ENCODE peak calls at places on chromosomes 1 and 21, in eight cellular contexts. One of them, this sample, is unnamed.

GRCh38 chr1:183635112-183635605 is 424 bp downstream of the ARPC5 start:
- DNase-seq in dorsolateral prefrontal cortex: peak; percentile 55
- DNase-seq in PC-9: no peak
- DNase-seq in pancreas: peak; percentile 72
- DNase-seq in Peyer's patch: peak; percentile 75
- DNase-seq in PC-3: no peak
- DNase-seq in coronary artery: peak; percentile 77
- DNase-seq in CD8-positive, alpha-beta T cell: peak; percentile 23
- DNase-seq in this sample: peak; percentile 56

GRCh38 chr1:208254862-208255261 is 10.7 kb upstream of the PLXNA2 start:
- DNase-seq in PC-9: peak; percentile 72
- DNase-seq in PC-3: no peak
- DNase-seq in dorsolateral prefrontal cortex: no peak
- DNase-seq in CD8-positive, alpha-beta T cell: no peak
- DNase-seq in pancreas: no peak
- DNase-seq in Peyer's patch: no peak
- DNase-seq in coronary artery: peak; percentile 21
- DNase-seq in this sample: no peak

GRCh38 chr1:221891708-221892107 is 149.8 kb upstream of the DUSP10 start:
- DNase-seq in coronary artery: no peak
- DNase-seq in CD8-positive, alpha-beta T cell: no peak
- DNase-seq in pancreas: no peak
- DNase-seq in Peyer's patch: no peak
- DNase-seq in PC-3: peak; percentile 27
- DNase-seq in dorsolateral prefrontal cortex: no peak
- DNase-seq in PC-9: peak; percentile 72
- DNase-seq in this sample: no peak

GRCh38 chr1:184905601-184906322 is 68.5 kb downstream of the NIBAN1 start:
- DNase-seq in Peyer's patch: no peak
- DNase-seq in dorsolateral prefrontal cortex: no peak
- DNase-seq in CD8-positive, alpha-beta T cell: no peak
- DNase-seq in pancreas: no peak
- DNase-seq in PC-3: peak; percentile 67
- DNase-seq in PC-9: peak; percentile 82
- DNase-seq in coronary artery: no peak
- DNase-seq in this sample: no peak

GRCh38 chr1:54627181-54627580 is 3.9 kb upstream of the FAM151A start:
- DNase-seq in PC-9: no peak
- DNase-seq in pancreas: no peak
- DNase-seq in dorsolateral prefrontal cortex: no peak
- DNase-seq in CD8-positive, alpha-beta T cell: no peak
- DNase-seq in Peyer's patch: no peak
- DNase-seq in PC-3: no peak
- DNase-seq in coronary artery: no peak
- DNase-seq in this sample: no peak

GRCh38 chr1:178047403-178048093 is 46.4 kb upstream of the RASAL2 start:
- DNase-seq in dorsolateral prefrontal cortex: no peak
- DNase-seq in pancreas: no peak
- DNase-seq in coronary artery: no peak
- DNase-seq in PC-3: no peak
- DNase-seq in CD8-positive, alpha-beta T cell: no peak
- DNase-seq in Peyer's patch: no peak
- DNase-seq in PC-9: no peak
- DNase-seq in this sample: no peak

GRCh38 chr1:81414417-81415087 is 386.2 kb upstream of the ADGRL2 start:
- DNase-seq in CD8-positive, alpha-beta T cell: no peak
- DNase-seq in coronary artery: peak; percentile 75
- DNase-seq in PC-9: no peak
- DNase-seq in dorsolateral prefrontal cortex: peak; percentile 49
- DNase-seq in pancreas: peak; percentile 81
- DNase-seq in Peyer's patch: peak; percentile 87
- DNase-seq in PC-3: peak; percentile 44
- DNase-seq in this sample: peak; percentile 82

GRCh38 chr1:234661249-234661928 is 51.4 kb upstream of the IRF2BP2 start:
- DNase-seq in coronary artery: no peak
- DNase-seq in PC-3: no peak
- DNase-seq in Peyer's patch: no peak
- DNase-seq in pancreas: no peak
- DNase-seq in dorsolateral prefrontal cortex: no peak
- DNase-seq in CD8-positive, alpha-beta T cell: no peak
- DNase-seq in PC-9: no peak
- DNase-seq in this sample: no peak

GRCh38 chr1:160428655-160429054 is 28.3 kb downstream of the VANGL2 start:
- DNase-seq in PC-3: peak; percentile 70
- DNase-seq in dorsolateral prefrontal cortex: no peak
- DNase-seq in pancreas: no peak
- DNase-seq in PC-9: no peak
- DNase-seq in CD8-positive, alpha-beta T cell: peak; percentile 25
- DNase-seq in coronary artery: no peak
- DNase-seq in Peyer's patch: no peak
- DNase-seq in this sample: peak; percentile 50

GRCh38 chr1:156337052-156337887 is 822 bp downstream of the CCT3 start:
- DNase-seq in coronary artery: no peak
- DNase-seq in PC-3: peak; percentile 20
- DNase-seq in CD8-positive, alpha-beta T cell: no peak
- DNase-seq in dorsolateral prefrontal cortex: no peak
- DNase-seq in pancreas: no peak
- DNase-seq in PC-9: no peak
- DNase-seq in Peyer's patch: no peak
- DNase-seq in this sample: no peak

GRCh38 chr1:82386365-82387069 is 585.8 kb downstream of the ADGRL2 start:
- DNase-seq in PC-3: no peak
- DNase-seq in pancreas: no peak
- DNase-seq in PC-9: no peak
- DNase-seq in CD8-positive, alpha-beta T cell: no peak
- DNase-seq in coronary artery: no peak
- DNase-seq in dorsolateral prefrontal cortex: no peak
- DNase-seq in Peyer's patch: no peak
- DNase-seq in this sample: no peak

GRCh38 chr1:19452221-19452663 is 33.1 kb downstream of the CAPZB start:
- DNase-seq in coronary artery: peak; percentile 90
- DNase-seq in dorsolateral prefrontal cortex: no peak
- DNase-seq in PC-3: no peak
- DNase-seq in CD8-positive, alpha-beta T cell: no peak
- DNase-seq in pancreas: no peak
- DNase-seq in PC-9: no peak
- DNase-seq in Peyer's patch: no peak
- DNase-seq in this sample: no peak

GRCh38 chr1:149979972-149980548 is 30.5 kb downstream of the OTUD7B start:
- DNase-seq in PC-3: no peak
- DNase-seq in PC-9: no peak
- DNase-seq in CD8-positive, alpha-beta T cell: no peak
- DNase-seq in coronary artery: no peak
- DNase-seq in pancreas: no peak
- DNase-seq in Peyer's patch: no peak
- DNase-seq in dorsolateral prefrontal cortex: no peak
- DNase-seq in this sample: no peak

GRCh38 chr21:37220433-37220980 is 46.6 kb downstream of the VPS26C start:
- DNase-seq in Peyer's patch: no peak
- DNase-seq in PC-3: no peak
- DNase-seq in PC-9: no peak
- DNase-seq in pancreas: no peak
- DNase-seq in dorsolateral prefrontal cortex: no peak
- DNase-seq in coronary artery: peak; percentile 76
- DNase-seq in CD8-positive, alpha-beta T cell: peak; percentile 29
- DNase-seq in this sample: no peak

GRCh38 chr1:228691926-228692325 is 43.4 kb upstream of the RHOU start:
- DNase-seq in CD8-positive, alpha-beta T cell: peak; percentile 25
- DNase-seq in pancreas: no peak
- DNase-seq in Peyer's patch: no peak
- DNase-seq in PC-9: peak; percentile 53
- DNase-seq in coronary artery: no peak
- DNase-seq in PC-3: peak; percentile 86
- DNase-seq in dorsolateral prefrontal cortex: no peak
- DNase-seq in this sample: no peak

GRCh38 chr1:212432163-212432705 is 486 bp upstream of the NENF start:
- DNase-seq in coronary artery: no peak
- DNase-seq in CD8-positive, alpha-beta T cell: no peak
- DNase-seq in dorsolateral prefrontal cortex: no peak
- DNase-seq in PC-9: no peak
- DNase-seq in pancreas: no peak
- DNase-seq in Peyer's patch: no peak
- DNase-seq in PC-3: no peak
- DNase-seq in this sample: no peak

GRCh38 chr1:55211909-55212308 is 3.3 kb downstream of the USP24 start:
- DNase-seq in PC-3: no peak
- DNase-seq in dorsolateral prefrontal cortex: no peak
- DNase-seq in CD8-positive, alpha-beta T cell: no peak
- DNase-seq in coronary artery: no peak
- DNase-seq in PC-9: no peak
- DNase-seq in pancreas: no peak
- DNase-seq in Peyer's patch: no peak
- DNase-seq in this sample: no peak

GRCh38 chr21:16794944-16795343 is 717.9 kb upstream of the CXADR start:
- DNase-seq in PC-9: peak; percentile 66
- DNase-seq in CD8-positive, alpha-beta T cell: no peak
- DNase-seq in pancreas: no peak
- DNase-seq in coronary artery: no peak
- DNase-seq in dorsolateral prefrontal cortex: no peak
- DNase-seq in PC-3: peak; percentile 57
- DNase-seq in Peyer's patch: no peak
- DNase-seq in this sample: no peak

GRCh38 chr1:95003433-95003738 is 69.4 kb downstream of the ALG14 start:
- DNase-seq in CD8-positive, alpha-beta T cell: no peak
- DNase-seq in dorsolateral prefrontal cortex: no peak
- DNase-seq in pancreas: no peak
- DNase-seq in coronary artery: no peak
- DNase-seq in Peyer's patch: no peak
- DNase-seq in PC-3: no peak
- DNase-seq in PC-9: no peak
- DNase-seq in this sample: no peak
- H3K27ac ChIP-seq in CD8-positive, alpha-beta T cell: no peak overlapping the region
- H3K27ac ChIP-seq in dorsolateral prefrontal cortex: no peak overlapping the region
- H3K27ac ChIP-seq in pancreas: no peak overlapping the region
- H3K27ac ChIP-seq in coronary artery: no peak overlapping the region
- H3K27ac ChIP-seq in Peyer's patch: no peak overlapping the region
- H3K27ac ChIP-seq in PC-3: no peak overlapping the region
- H3K27ac ChIP-seq in PC-9: peak overlapping the region; percentile 32
- H3K27ac ChIP-seq in this sample: no peak overlapping the region

GRCh38 chr1:3482590-3482899 is 28.1 kb downstream of the ARHGEF16 start:
- DNase-seq in CD8-positive, alpha-beta T cell: no peak
- DNase-seq in dorsolateral prefrontal cortex: no peak
- DNase-seq in Peyer's patch: no peak
- DNase-seq in pancreas: no peak
- DNase-seq in PC-9: no peak
- DNase-seq in coronary artery: no peak
- DNase-seq in PC-3: no peak
- DNase-seq in this sample: no peak
- TF ChIP-seq CTCF in CD8-positive, alpha-beta T cell: no peak
- TF ChIP-seq CTCF in dorsolateral prefrontal cortex: no peak
- TF ChIP-seq CTCF in Peyer's patch: no peak
- TF ChIP-seq CTCF in pancreas: no peak
- TF ChIP-seq CTCF in PC-9: peak; percentile 54
- TF ChIP-seq CTCF in coronary artery: no peak
- TF ChIP-seq CTCF in PC-3: peak; percentile 52
- TF ChIP-seq CTCF in this sample: no peak

DNA sequence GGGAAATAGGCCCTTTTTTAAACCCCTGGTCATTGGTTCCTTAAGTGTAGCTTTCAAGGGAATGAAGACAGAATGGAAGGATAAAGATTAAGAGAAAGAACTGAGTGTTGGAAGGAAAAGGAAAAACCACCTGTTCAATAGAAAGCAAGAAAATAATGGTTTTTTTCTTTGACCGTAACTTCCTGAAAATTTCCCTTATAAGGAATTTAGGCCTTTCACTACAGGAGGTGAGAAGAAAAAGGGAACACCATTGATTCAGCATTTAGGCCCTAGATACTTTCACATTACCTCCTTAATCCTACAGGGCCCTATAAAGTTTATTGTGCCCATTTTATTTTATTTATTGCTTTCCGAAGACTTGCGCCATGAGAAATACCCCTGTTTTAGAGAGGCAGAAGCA is 18.9 kb downstream of the KPNA6 start:
- DNase-seq in Peyer's patch: no peak
- DNase-seq in PC-9: no peak
- DNase-seq in dorsolateral prefrontal cortex: no peak
- DNase-seq in PC-3: no peak
- DNase-seq in CD8-positive, alpha-beta T cell: no peak
- DNase-seq in coronary artery: no peak
- DNase-seq in pancreas: no peak
- DNase-seq in this sample: no peak
- H3K4me3 ChIP-seq in Peyer's patch: no peak overlapping the region
- H3K4me3 ChIP-seq in PC-9: no peak overlapping the region
- H3K4me3 ChIP-seq in dorsolateral prefrontal cortex: no peak overlapping the region
- H3K4me3 ChIP-seq in PC-3: no peak overlapping the region
- H3K4me3 ChIP-seq in CD8-positive, alpha-beta T cell: no peak overlapping the region
- H3K4me3 ChIP-seq in coronary artery: no peak overlapping the region
- H3K4me3 ChIP-seq in pancreas: no peak overlapping the region
- H3K4me3 ChIP-seq in this sample: no peak overlapping the region

GRCh38 chr21:42245348-42246185 is 26.6 kb downstream of the ABCG1 start:
- DNase-seq in Peyer's patch: no peak
- DNase-seq in pancreas: no peak
- DNase-seq in PC-3: no peak
- DNase-seq in CD8-positive, alpha-beta T cell: no peak
- DNase-seq in PC-9: no peak
- DNase-seq in dorsolateral prefrontal cortex: no peak
- DNase-seq in coronary artery: no peak
- DNase-seq in this sample: no peak

GRCh38 chr21:42250422-42251403 is 31.8 kb downstream of the ABCG1 start:
- DNase-seq in Peyer's patch: no peak
- DNase-seq in PC-9: no peak
- DNase-seq in CD8-positive, alpha-beta T cell: no peak
- DNase-seq in PC-3: no peak
- DNase-seq in dorsolateral prefrontal cortex: no peak
- DNase-seq in pancreas: no peak
- DNase-seq in coronary artery: no peak
- DNase-seq in this sample: no peak

GRCh38 chr21:42248783-42249597 is 30.1 kb downstream of the ABCG1 start:
- DNase-seq in PC-9: no peak
- DNase-seq in CD8-positive, alpha-beta T cell: no peak
- DNase-seq in PC-3: no peak
- DNase-seq in Peyer's patch: no peak
- DNase-seq in dorsolateral prefrontal cortex: no peak
- DNase-seq in coronary artery: no peak
- DNase-seq in pancreas: peak; percentile 30
- DNase-seq in this sample: no peak

GRCh38 chr21:42247716-42248115 is 28.8 kb downstream of the ABCG1 start:
- DNase-seq in coronary artery: no peak
- DNase-seq in PC-9: no peak
- DNase-seq in CD8-positive, alpha-beta T cell: no peak
- DNase-seq in PC-3: no peak
- DNase-seq in pancreas: no peak
- DNase-seq in dorsolateral prefrontal cortex: no peak
- DNase-seq in Peyer's patch: no peak
- DNase-seq in this sample: no peak

GRCh38 chr21:42248241-42248640 is 29.3 kb downstream of the ABCG1 start:
- DNase-seq in PC-9: no peak
- DNase-seq in Peyer's patch: no peak
- DNase-seq in dorsolateral prefrontal cortex: no peak
- DNase-seq in pancreas: no peak
- DNase-seq in CD8-positive, alpha-beta T cell: no peak
- DNase-seq in coronary artery: no peak
- DNase-seq in PC-3: no peak
- DNase-seq in this sample: no peak
- H3K27ac ChIP-seq in PC-9: no peak overlapping the region
- H3K27ac ChIP-seq in Peyer's patch: no peak overlapping the region
- H3K27ac ChIP-seq in dorsolateral prefrontal cortex: no peak overlapping the region
- H3K27ac ChIP-seq in pancreas: no peak overlapping the region
- H3K27ac ChIP-seq in CD8-positive, alpha-beta T cell: no peak overlapping the region
- H3K27ac ChIP-seq in coronary artery: no peak overlapping the region
- H3K27ac ChIP-seq in PC-3: no peak overlapping the region
- H3K27ac ChIP-seq in this sample: no peak overlapping the region

This sample was measured in heart right ventricle.